ENCODE peak calls at places on chromosomes 11 and 22, in eight cellular contexts. R, M, U, T, P, F, O and E are unnamed samples.

GRCh38 chr22:17942721-17943120 is 81.6 kb downstream of the MICAL3 start:
- DNase-seq in M (no peak), F (no peak), U (no peak), O (no peak), T (no peak), R (no peak), P (no peak), E (no peak)

GRCh38 chr22:35186492-35186891 is 70.8 kb upstream of the HMGXB4 start:
- DNase-seq in F (no peak), M (no peak), O (no peak), P (no peak), R (no peak), U (no peak), T (no peak), E (no peak)

GRCh38 chr22:39302431-39302960 is 16.9 kb downstream of the RPL3 start:
- DNase-seq in T (no peak), P (no peak), F (no peak), U (no peak), R (no peak), M (no peak), O (no peak), E (no peak)

GRCh38 chr22:36565686-36566085 is 36.7 kb upstream of the EIF3D start:
- DNase-seq in M (no peak), O (no peak), R (no peak), F (no peak), U (no peak), P (peak), T (no peak), E (no peak)

GRCh38 chr11:35787626-35788025 is 125.1 kb downstream of the TRIM44 start:
- DNase-seq in O (no peak), U (no peak), T (no peak), P (no peak), R (no peak), M (no peak), F (no peak), E (no peak)

GRCh38 chr11:74018331-74019005 is 9.6 kb upstream of the UCP3 start:
- DNase-seq in P (peak), T (no peak), U (peak), R (no peak), F (no peak), O (peak), M (no peak), E (peak)

GRCh38 chr11:10906521-10906920 is 48.7 kb upstream of the ZBED5 start:
- DNase-seq in U (peak), P (peak), F (no peak), O (no peak), T (no peak), M (no peak), R (no peak), E (no peak)

GRCh38 chr11:11969380-11970215 is 38.8 kb downstream of the DKK3 start:
- DNase-seq in F (no peak), P (no peak), O (no peak), U (no peak), R (no peak), M (no peak), T (no peak), E (no peak)

GRCh38 chr11:1453611-1454386 is 32.8 kb downstream of the MOB2 start:
- DNase-seq in T (no peak), F (peak), M (peak), U (no peak), P (peak), O (peak), R (peak), E (no peak)

GRCh38 chr11:1872267-1872985 is 19.3 kb downstream of the PRR33 start:
- DNase-seq in P (no peak), M (no peak), O (no peak), F (no peak), U (no peak), T (no peak), R (no peak), E (no peak)

GRCh38 chr22:35605787-35606492 is 11.2 kb downstream of the MB start:
- DNase-seq in U (no peak), O (no peak), F (no peak), M (no peak), T (no peak), P (no peak), R (no peak), E (no peak)

GRCh38 chr11:65452806-65453490 is 30.4 kb downstream of the NEAT1 start:
- DNase-seq in F (no peak), U (peak), P (peak), M (no peak), R (no peak), T (peak), O (no peak), E (peak)

GRCh38 chr11:62430350-62430749 is 11.5 kb downstream of the SCGB1A1 start:
- DNase-seq in T (no peak), O (no peak), F (no peak), M (no peak), R (no peak), P (peak), U (no peak), E (no peak)

GRCh38 chr11:134564472-134565200 is 152.6 kb upstream of the B3GAT1 start:
- DNase-seq in F (no peak), U (no peak), R (no peak), M (no peak), O (no peak), P (no peak), T (no peak), E (no peak)

GRCh38 chr11:43638717-43639116 is 41.8 kb upstream of the HSD17B12 start:
- DNase-seq in M (no peak), U (no peak), O (no peak), P (no peak), T (no peak), F (no peak), R (no peak), E (no peak)

GRCh38 chr11:27387362-27387761 is 24.3 kb upstream of the CCDC34 start:
- DNase-seq in T (no peak), P (no peak), U (no peak), R (no peak), M (no peak), O (no peak), F (no peak), E (no peak)

GRCh38 chr22:27980424-27981148 is 61.5 kb upstream of the PITPNB start:
- DNase-seq in O (no peak), R (no peak), T (no peak), M (no peak), F (peak), P (no peak), U (no peak), E (no peak)

GRCh38 chr22:24066872-24067271 is 55.8 kb downstream of the CABIN1 start:
- DNase-seq in M (no peak), U (no peak), O (no peak), T (no peak), F (no peak), R (no peak), P (no peak), E (no peak)

GRCh38 chr22:19666663-19667593 is 47.4 kb upstream of the SEPTIN5 start:
- DNase-seq in O (no peak), R (no peak), T (peak), P (peak), U (peak), F (no peak), M (no peak), E (no peak)

GRCh38 chr22:45846952-45847351 is 130.0 kb downstream of the WNT7B start:
- DNase-seq in F (no peak), M (no peak), U (no peak), R (no peak), T (no peak), P (no peak), O (no peak), E (no peak)

GRCh38 chr11:62144641-62145255 is 20.9 kb downstream of the INCENP start:
- DNase-seq in U (no peak), P (no peak), R (no peak), O (no peak), T (no peak), M (no peak), F (no peak), E (no peak)

GRCh38 chr22:24486501-24486921 is 8.6 kb upstream of the UPB1 start:
- DNase-seq in P (peak), M (no peak), F (no peak), R (no peak), O (no peak), U (peak), T (peak), E (peak)

GRCh38 chr22:30822216-30823014 is 127.7 kb downstream of the OSBP2 start:
- DNase-seq in T (no peak), M (no peak), R (no peak), O (peak), P (no peak), U (no peak), F (peak), E (no peak)

GRCh38 chr11:8810331-8811301 is 100.4 kb upstream of the AKIP1 start:
- DNase-seq in U (peak), R (peak), M (no peak), T (peak), F (peak), O (no peak), P (peak), E (no peak)

GRCh38 chr11:43942651-43943356 is 367 bp downstream of the C11orf96 start:
- DNase-seq in F (peak), R (peak), M (no peak), T (peak), O (peak), U (peak), P (peak), E (no peak)

GRCh38 chr11:16881074-16881709 is 133.0 kb downstream of the PLEKHA7 start:
- DNase-seq in U (peak), O (no peak), M (no peak), F (no peak), P (peak), R (no peak), T (no peak), E (no peak)

GRCh38 chr22:23772315-23773246 is at the start of gene MMP11:
- DNase-seq in O (peak), M (peak), R (peak), P (peak), F (peak), U (no peak), T (peak), E (no peak)

GRCh38 chr11:85752201-85752889 is 58.6 kb downstream of the SYTL2 start:
- DNase-seq in O (no peak), M (no peak), F (no peak), R (no peak), U (no peak), T (no peak), P (no peak), E (no peak)

GRCh38 chr11:75853971-75854370 is 39.0 kb downstream of the UVRAG start:
- DNase-seq in P (no peak), M (no peak), T (no peak), R (no peak), F (no peak), O (no peak), U (no peak), E (no peak)

GRCh38 chr11:73664894-73665293 is 18.5 kb downstream of the PLEKHB1 start:
- DNase-seq in M (no peak), F (no peak), P (no peak), O (no peak), R (no peak), T (no peak), U (no peak), E (no peak)